ENCODE peak calls at places on chromosomes 13 and 19, in nine cellular contexts. One of them, this sample, is unnamed.

GRCh38 chr13:52849727-52850395 is 1.4 kb upstream of the PCDH8 start:
- DNase-seq in AG04450: no peak
- DNase-seq in H7: peak
- DNase-seq in tibial nerve: no peak
- DNase-seq in foreskin fibroblast: no peak
- DNase-seq in colonic mucosa: no peak
- DNase-seq in cardiac fibroblast: no peak
- DNase-seq in right lobe of liver: no peak
- DNase-seq in astrocyte of the cerebellum: no peak
- DNase-seq in this sample: no peak

GRCh38 chr19:19461671-19462622 is 53.4 kb downstream of the TSSK6 start:
- DNase-seq in AG04450: no peak
- DNase-seq in H7: peak
- DNase-seq in tibial nerve: no peak
- DNase-seq in foreskin fibroblast: peak
- DNase-seq in colonic mucosa: peak
- DNase-seq in cardiac fibroblast: peak
- DNase-seq in right lobe of liver: peak
- DNase-seq in astrocyte of the cerebellum: no peak
- DNase-seq in this sample: peak

GRCh38 chr13:99857738-99858137 is 113.8 kb downstream of the ZIC5 start:
- DNase-seq in AG04450: no peak
- DNase-seq in H7: no peak
- DNase-seq in tibial nerve: no peak
- DNase-seq in foreskin fibroblast: no peak
- DNase-seq in colonic mucosa: no peak
- DNase-seq in cardiac fibroblast: no peak
- DNase-seq in right lobe of liver: no peak
- DNase-seq in astrocyte of the cerebellum: no peak
- DNase-seq in this sample: no peak

GRCh38 chr13:22114630-22115311 is 443.9 kb downstream of the FGF9 start:
- DNase-seq in AG04450: no peak
- DNase-seq in H7: no peak
- DNase-seq in tibial nerve: peak
- DNase-seq in foreskin fibroblast: no peak
- DNase-seq in colonic mucosa: no peak
- DNase-seq in cardiac fibroblast: no peak
- DNase-seq in right lobe of liver: no peak
- DNase-seq in astrocyte of the cerebellum: no peak
- DNase-seq in this sample: no peak

GRCh38 chr19:50486823-50487515 is 10.3 kb upstream of the GARIN5A start:
- DNase-seq in AG04450: no peak
- DNase-seq in H7: peak
- DNase-seq in tibial nerve: no peak
- DNase-seq in foreskin fibroblast: no peak
- DNase-seq in colonic mucosa: peak
- DNase-seq in cardiac fibroblast: peak
- DNase-seq in right lobe of liver: no peak
- DNase-seq in astrocyte of the cerebellum: no peak
- DNase-seq in this sample: no peak

GRCh38 chr13:102555914-102556553 is 40.8 kb upstream of the TPP2 start:
- DNase-seq in AG04450: no peak
- DNase-seq in H7: peak
- DNase-seq in tibial nerve: no peak
- DNase-seq in foreskin fibroblast: peak
- DNase-seq in colonic mucosa: no peak
- DNase-seq in cardiac fibroblast: peak
- DNase-seq in right lobe of liver: no peak
- DNase-seq in astrocyte of the cerebellum: peak
- DNase-seq in this sample: peak

GRCh38 chr19:55702131-55702627 is 27.2 kb downstream of the EPN1 start:
- DNase-seq in AG04450: no peak
- DNase-seq in H7: peak
- DNase-seq in tibial nerve: no peak
- DNase-seq in foreskin fibroblast: no peak
- DNase-seq in colonic mucosa: no peak
- DNase-seq in cardiac fibroblast: no peak
- DNase-seq in right lobe of liver: no peak
- DNase-seq in astrocyte of the cerebellum: no peak
- DNase-seq in this sample: no peak

GRCh38 chr19:43501661-43502418 is 2.7 kb downstream of the PHLDB3 start:
- DNase-seq in AG04450: no peak
- DNase-seq in H7: peak
- DNase-seq in tibial nerve: no peak
- DNase-seq in foreskin fibroblast: no peak
- DNase-seq in colonic mucosa: no peak
- DNase-seq in cardiac fibroblast: no peak
- DNase-seq in right lobe of liver: no peak
- DNase-seq in astrocyte of the cerebellum: no peak
- DNase-seq in this sample: no peak

GRCh38 chr19:42985588-42985987 is 40.7 kb downstream of the PSG11 start:
- DNase-seq in AG04450: no peak
- DNase-seq in H7: no peak
- DNase-seq in tibial nerve: no peak
- DNase-seq in foreskin fibroblast: peak
- DNase-seq in colonic mucosa: no peak
- DNase-seq in cardiac fibroblast: no peak
- DNase-seq in right lobe of liver: no peak
- DNase-seq in astrocyte of the cerebellum: no peak
- DNase-seq in this sample: no peak

GRCh38 chr13:31242342-31242741 is 42.6 kb downstream of the B3GLCT start:
- DNase-seq in AG04450: no peak
- DNase-seq in H7: no peak
- DNase-seq in tibial nerve: no peak
- DNase-seq in foreskin fibroblast: peak
- DNase-seq in colonic mucosa: no peak
- DNase-seq in cardiac fibroblast: peak
- DNase-seq in right lobe of liver: no peak
- DNase-seq in astrocyte of the cerebellum: no peak
- DNase-seq in this sample: no peak

GRCh38 chr19:17260842-17261325 is 3.7 kb downstream of the USHBP1 start:
- DNase-seq in AG04450: no peak
- DNase-seq in H7: peak
- DNase-seq in tibial nerve: peak
- DNase-seq in foreskin fibroblast: peak
- DNase-seq in colonic mucosa: peak
- DNase-seq in cardiac fibroblast: peak
- DNase-seq in right lobe of liver: peak
- DNase-seq in astrocyte of the cerebellum: peak
- DNase-seq in this sample: no peak

GRCh38 chr19:15320118-15320517 is 12.2 kb downstream of the BRD4 start:
- DNase-seq in AG04450: peak
- DNase-seq in H7: no peak
- DNase-seq in tibial nerve: no peak
- DNase-seq in foreskin fibroblast: peak
- DNase-seq in colonic mucosa: no peak
- DNase-seq in cardiac fibroblast: peak
- DNase-seq in right lobe of liver: no peak
- DNase-seq in astrocyte of the cerebellum: no peak
- DNase-seq in this sample: no peak

GRCh38 chr13:32267836-32268439 is 47.2 kb downstream of the ZAR1L start:
- DNase-seq in AG04450: no peak
- DNase-seq in H7: peak
- DNase-seq in tibial nerve: no peak
- DNase-seq in foreskin fibroblast: no peak
- DNase-seq in colonic mucosa: peak
- DNase-seq in cardiac fibroblast: no peak
- DNase-seq in right lobe of liver: no peak
- DNase-seq in astrocyte of the cerebellum: no peak
- DNase-seq in this sample: no peak

DNA sequence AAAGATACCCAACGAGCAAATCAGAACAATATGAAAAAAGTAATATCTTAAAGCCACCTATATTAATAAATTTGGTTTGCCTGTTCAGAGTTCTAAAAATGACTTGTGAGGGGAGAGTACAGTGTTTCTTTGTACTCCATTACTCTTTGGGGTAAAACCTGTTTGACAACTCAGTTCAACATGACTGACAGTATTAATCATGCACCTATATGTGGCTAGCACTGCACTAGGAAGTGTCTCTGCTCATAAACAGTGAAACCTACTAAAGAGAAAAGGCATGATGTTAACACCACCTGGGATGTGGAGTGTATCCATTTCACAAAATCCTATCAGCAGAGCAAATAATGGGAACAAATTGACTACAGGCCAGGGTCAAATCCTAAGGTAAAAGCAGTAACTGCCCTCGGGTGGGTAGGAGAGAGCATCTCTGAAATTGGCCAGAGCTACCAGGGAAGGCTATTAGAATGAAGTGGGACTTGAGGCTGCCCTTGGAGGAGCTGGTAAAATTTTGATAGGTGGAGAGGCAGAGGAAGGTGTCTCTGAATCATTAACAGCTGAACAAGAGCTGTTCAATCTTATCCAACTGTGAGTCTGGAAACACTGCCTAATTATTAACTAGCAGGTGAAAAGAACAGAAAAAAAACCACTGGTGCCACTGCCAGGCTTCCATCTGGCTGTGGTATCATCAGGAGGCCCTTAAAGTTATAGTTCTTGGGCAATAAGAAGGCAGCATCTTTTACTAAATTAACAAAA is 365.1 kb downstream of the DNAJC15 start:
- DNase-seq in AG04450: no peak
- DNase-seq in H7: no peak
- DNase-seq in tibial nerve: no peak
- DNase-seq in foreskin fibroblast: no peak
- DNase-seq in colonic mucosa: no peak
- DNase-seq in cardiac fibroblast: no peak
- DNase-seq in right lobe of liver: no peak
- DNase-seq in astrocyte of the cerebellum: no peak
- DNase-seq in this sample: no peak
- H3K4me3 ChIP-seq in AG04450: no peak
- H3K4me3 ChIP-seq in H7: no peak
- H3K4me3 ChIP-seq in tibial nerve: no peak
- H3K4me3 ChIP-seq in foreskin fibroblast: no peak
- H3K4me3 ChIP-seq in colonic mucosa: no peak
- H3K4me3 ChIP-seq in cardiac fibroblast: no peak
- H3K4me3 ChIP-seq in right lobe of liver: no peak
- H3K4me3 ChIP-seq in astrocyte of the cerebellum: no peak
- H3K4me3 ChIP-seq in this sample: no peak

DNA sequence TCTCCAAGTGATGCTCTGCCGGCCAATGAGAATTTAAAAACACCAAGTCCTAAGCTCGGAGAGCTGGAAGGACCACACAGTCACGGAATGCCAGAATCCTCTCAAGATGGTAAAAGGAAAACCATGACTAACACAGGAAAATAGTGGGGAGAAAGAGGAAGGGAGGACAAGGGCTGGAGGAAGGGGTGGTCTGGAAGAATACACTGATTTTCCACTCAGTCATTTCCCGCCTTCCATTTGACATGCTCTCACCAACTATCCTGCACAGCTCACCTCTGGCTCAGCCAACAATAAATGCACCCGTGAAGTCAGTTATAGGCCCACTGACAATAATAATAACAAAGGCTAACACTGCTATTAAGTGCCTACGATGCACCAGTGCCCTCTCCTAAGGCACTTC is 31.5 kb downstream of the SLC7A1 start:
- DNase-seq in AG04450: no peak
- DNase-seq in H7: no peak
- DNase-seq in tibial nerve: no peak
- DNase-seq in foreskin fibroblast: no peak
- DNase-seq in colonic mucosa: no peak
- DNase-seq in cardiac fibroblast: no peak
- DNase-seq in right lobe of liver: no peak
- DNase-seq in astrocyte of the cerebellum: no peak
- DNase-seq in this sample: no peak
- H3K4me3 ChIP-seq in AG04450: no peak
- H3K4me3 ChIP-seq in H7: no peak
- H3K4me3 ChIP-seq in tibial nerve: no peak
- H3K4me3 ChIP-seq in foreskin fibroblast: no peak
- H3K4me3 ChIP-seq in colonic mucosa: no peak
- H3K4me3 ChIP-seq in cardiac fibroblast: no peak
- H3K4me3 ChIP-seq in right lobe of liver: no peak
- H3K4me3 ChIP-seq in astrocyte of the cerebellum: no peak
- H3K4me3 ChIP-seq in this sample: no peak

DNA sequence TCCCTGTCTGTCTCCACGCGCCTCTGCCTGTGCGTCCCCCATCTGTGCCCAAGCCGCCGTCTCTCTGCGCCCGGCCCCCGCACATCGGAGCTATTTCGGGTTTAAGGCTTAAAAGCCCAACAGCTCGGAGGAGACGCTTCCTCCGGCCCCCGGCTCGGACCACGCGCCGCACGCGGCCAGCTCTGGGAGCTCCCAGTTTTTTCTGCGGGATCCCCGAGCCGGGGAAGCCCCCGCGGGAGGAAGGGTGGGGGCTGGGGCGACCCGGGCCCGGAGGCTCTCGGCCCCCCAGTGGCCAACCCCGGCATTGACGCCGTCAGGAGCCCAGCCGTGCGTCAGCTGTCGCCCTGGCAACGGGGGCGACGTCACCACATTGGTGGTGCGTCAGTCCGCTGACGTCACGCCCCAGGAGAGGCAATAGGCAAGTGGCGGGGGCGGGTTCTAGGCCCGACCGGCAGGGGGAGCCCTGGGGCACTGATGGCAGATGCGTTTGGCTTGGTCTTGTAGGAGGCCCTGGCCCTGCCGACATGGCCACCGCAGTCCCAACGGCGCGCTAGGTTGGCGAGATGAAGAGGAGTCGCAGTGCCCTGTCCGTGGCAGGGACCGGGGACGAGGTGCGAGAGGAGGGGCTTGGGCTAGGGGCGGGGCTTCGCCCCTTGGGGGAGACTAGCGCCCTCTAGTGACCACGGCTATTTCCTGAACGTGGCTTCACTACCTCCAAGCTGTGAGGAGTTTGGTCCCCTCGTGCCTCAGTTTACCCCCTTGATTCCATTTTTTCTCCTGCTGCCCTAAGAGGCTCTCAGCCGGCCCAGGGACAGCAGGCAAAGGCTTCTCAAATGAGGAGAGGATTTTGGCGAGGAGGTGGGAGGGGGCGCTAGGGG is 3.7 kb upstream of the PDE4A start:
- DNase-seq in AG04450: peak
- DNase-seq in H7: peak
- DNase-seq in tibial nerve: peak
- DNase-seq in foreskin fibroblast: peak
- DNase-seq in colonic mucosa: peak
- DNase-seq in cardiac fibroblast: peak
- DNase-seq in right lobe of liver: peak
- DNase-seq in astrocyte of the cerebellum: peak
- DNase-seq in this sample: peak
- H3K4me3 ChIP-seq in AG04450: peak
- H3K4me3 ChIP-seq in H7: peak
- H3K4me3 ChIP-seq in tibial nerve: peak
- H3K4me3 ChIP-seq in foreskin fibroblast: peak
- H3K4me3 ChIP-seq in colonic mucosa: peak
- H3K4me3 ChIP-seq in cardiac fibroblast: peak
- H3K4me3 ChIP-seq in right lobe of liver: peak
- H3K4me3 ChIP-seq in astrocyte of the cerebellum: peak
- H3K4me3 ChIP-seq in this sample: peak

DNA sequence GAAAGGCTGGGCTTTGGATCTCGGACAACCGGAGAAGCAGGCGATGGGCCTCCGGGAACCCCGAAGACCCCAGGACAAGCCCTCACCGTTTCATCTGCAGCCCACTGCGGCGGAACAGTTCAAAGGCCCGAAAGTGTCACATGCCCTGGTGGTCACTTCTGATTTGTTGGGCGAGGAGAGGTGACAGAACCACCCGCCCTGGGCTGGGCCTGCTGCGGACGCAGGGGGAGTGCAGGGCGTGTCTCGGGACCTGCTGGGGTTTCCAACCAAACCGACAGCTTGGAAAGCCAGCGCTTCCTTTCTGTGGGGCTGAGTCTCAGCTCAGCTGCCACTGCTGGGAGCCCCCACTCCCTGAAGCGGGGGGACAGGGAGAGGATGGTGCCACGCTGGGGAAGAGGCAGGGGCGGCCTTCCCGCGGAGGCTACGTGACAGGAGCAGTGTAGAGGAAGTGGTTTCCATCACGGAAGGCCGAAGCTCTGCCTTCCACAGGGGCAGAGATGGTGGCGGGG is 22.8 kb upstream of the ZBTB7A start:
- DNase-seq in AG04450: no peak
- DNase-seq in H7: peak
- DNase-seq in tibial nerve: no peak
- DNase-seq in foreskin fibroblast: no peak
- DNase-seq in colonic mucosa: peak
- DNase-seq in cardiac fibroblast: no peak
- DNase-seq in right lobe of liver: peak
- DNase-seq in astrocyte of the cerebellum: no peak
- DNase-seq in this sample: no peak
- H3K4me3 ChIP-seq in AG04450: no peak
- H3K4me3 ChIP-seq in H7: no peak
- H3K4me3 ChIP-seq in tibial nerve: no peak
- H3K4me3 ChIP-seq in foreskin fibroblast: no peak
- H3K4me3 ChIP-seq in colonic mucosa: no peak
- H3K4me3 ChIP-seq in cardiac fibroblast: no peak
- H3K4me3 ChIP-seq in right lobe of liver: no peak
- H3K4me3 ChIP-seq in astrocyte of the cerebellum: no peak
- H3K4me3 ChIP-seq in this sample: no peak